ENCODE peak calls at places on chromosomes 3 and 15, in nine cellular contexts. F, N, D, Q, T, S, K, H and Z are unnamed samples.
A peak's percentile ranks its signal among the peaks of the same experiment; 100 is the strongest.

GRCh38 chr3:164851204-164851603 is 227.1 kb downstream of the SI start:
- DNase-seq in F (no peak), K (no peak), Q (no peak), D (peak; percentile 22), H (no peak), T (no peak), N (no peak), S (no peak), Z (no peak)

GRCh38 chr3:184005981-184006507 is 11.6 kb downstream of the ABCC5 start:
- DNase-seq in H (peak; percentile 86), D (peak; percentile 53), N (peak; percentile 98), F (peak; percentile 78), S (peak; percentile 100), K (no peak), T (peak; percentile 14), Q (peak; percentile 72), Z (peak; percentile 79)

GRCh38 chr3:30644615-30645014 is 38.2 kb downstream of the TGFBR2 start:
- DNase-seq in T (peak; percentile 84), H (no peak), S (no peak), F (no peak), Q (peak; percentile 82), K (no peak), D (no peak), N (peak; percentile 35), Z (no peak)

GRCh38 chr3:35296533-35296932 is 342.8 kb upstream of the ARPP21 start:
- DNase-seq in N (no peak), D (no peak), S (no peak), F (no peak), T (no peak), H (no peak), K (no peak), Q (no peak), Z (no peak)

GRCh38 chr3:50515565-50516047 is 12.2 kb upstream of the CACNA2D2 start:
- DNase-seq in T (no peak), K (peak; percentile 85), Q (peak; percentile 13), D (peak; percentile 70), S (no peak), F (no peak), N (no peak), H (peak; percentile 60), Z (peak; percentile 51)

GRCh38 chr3:55629432-55629831 is 142.3 kb upstream of the WNT5A start:
- DNase-seq in T (no peak), D (no peak), S (no peak), Q (no peak), F (no peak), K (no peak), N (peak; percentile 40), H (peak; percentile 53), Z (no peak)

GRCh38 chr15:101388046-101388445 is 93.0 kb upstream of the SNRPA1 start:
- DNase-seq in S (no peak), H (no peak), Q (no peak), K (no peak), N (no peak), F (no peak), T (no peak), D (no peak), Z (no peak)

GRCh38 chr3:137222736-137223135 is 265.0 kb downstream of the IL20RB start:
- DNase-seq in Q (no peak), D (no peak), T (no peak), H (no peak), S (no peak), K (no peak), F (no peak), N (no peak), Z (no peak)

GRCh38 chr15:28918141-28918983 is 32.6 kb downstream of the APBA2 start:
- DNase-seq in K (no peak), T (no peak), S (no peak), D (peak; percentile 95), N (no peak), Q (no peak), F (peak; percentile 63), H (peak; percentile 69), Z (no peak)

GRCh38 chr3:195872800-195873199 is 35.6 kb downstream of the TNK2 start:
- DNase-seq in F (no peak), Q (no peak), K (no peak), T (no peak), H (no peak), S (no peak), N (no peak), D (no peak), Z (no peak)

GRCh38 chr15:77019476-77020331 is 24.8 kb downstream of the PSTPIP1 start:
- DNase-seq in F (no peak), S (no peak), H (no peak), D (no peak), T (peak; percentile 39), K (no peak), Q (no peak), N (no peak), Z (peak; percentile 82)

GRCh38 chr3:98994128-98994762 is 92.8 kb upstream of the DCBLD2 start:
- DNase-seq in T (peak; percentile 74), F (peak; percentile 52), Q (no peak), H (peak; percentile 61), D (peak; percentile 63), S (peak; percentile 57), K (peak; percentile 24), N (peak; percentile 84), Z (no peak)

GRCh38 chr15:55694652-55695150 is 48.3 kb downstream of the PRTG start:
- DNase-seq in H (peak; percentile 59), Q (peak; percentile 6), N (peak; percentile 57), K (no peak), T (no peak), D (peak; percentile 67), F (no peak), S (no peak), Z (no peak)

GRCh38 chr3:167851171-167851570 is 115.7 kb downstream of the SERPINI1 start:
- DNase-seq in Q (no peak), S (no peak), F (no peak), H (no peak), D (no peak), T (no peak), K (no peak), N (peak; percentile 89), Z (no peak)

GRCh38 chr15:50289749-50290148 is 24.2 kb upstream of the HDC start:
- DNase-seq in F (no peak), S (no peak), T (no peak), H (no peak), K (no peak), N (no peak), Q (no peak), D (no peak), Z (no peak)

GRCh38 chr15:72964542-72964941 is 87.7 kb upstream of the NEO1 start:
- DNase-seq in T (no peak), S (no peak), K (no peak), F (no peak), H (no peak), Q (no peak), D (no peak), N (no peak), Z (no peak)

GRCh38 chr15:26981492-26981891 is 10.5 kb downstream of the GABRG3 start:
- DNase-seq in S (no peak), Q (no peak), N (no peak), K (no peak), F (no peak), D (no peak), H (no peak), T (no peak), Z (no peak)

GRCh38 chr3:186239321-186239720 is 122.7 kb downstream of the DGKG start:
- DNase-seq in N (peak; percentile 19), S (no peak), Q (no peak), D (peak; percentile 94), T (peak; percentile 16), H (no peak), F (no peak), K (no peak), Z (peak; percentile 66)

GRCh38 chr3:64475037-64475436 is 212.8 kb downstream of the ADAMTS9 start:
- DNase-seq in Q (no peak), F (no peak), T (no peak), K (no peak), H (no peak), N (no peak), S (no peak), D (no peak), Z (no peak)
- H3K9me2 ChIP-seq in Q (no peaks in the 10 kb centered on the region), F (no peaks in the 10 kb centered on the region), T (no peaks in the 10 kb centered on the region), K (no peaks in the 10 kb centered on the region), H (no peaks in the 10 kb centered on the region), N (no peaks in the 10 kb centered on the region), S (no peaks in the 10 kb centered on the region), D (peaks cover 6% of the 10 kb centered on the region), Z (no peaks in the 10 kb centered on the region)

DNA sequence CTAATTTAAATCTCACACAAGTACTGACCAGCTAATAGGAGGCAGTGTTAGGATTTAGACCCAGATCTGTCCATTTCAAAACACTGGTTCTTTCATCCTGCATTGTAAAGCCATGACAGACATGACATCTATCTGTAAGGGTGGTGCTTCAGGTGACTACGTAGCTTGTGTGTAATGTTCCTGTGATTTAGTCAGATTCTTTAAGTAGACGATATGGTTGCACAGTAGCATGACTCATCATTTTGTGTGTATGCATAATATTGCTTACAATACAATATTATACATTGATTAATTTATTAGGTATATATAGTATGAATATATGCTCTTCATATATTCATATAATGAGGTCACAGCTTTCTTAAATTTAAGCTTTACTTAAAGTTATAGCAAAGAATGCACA is 628.5 kb downstream of the GRM7 start:
- DNase-seq in T (no peak), N (no peak), K (no peak), Q (no peak), S (no peak), F (no peak), D (no peak), H (no peak), Z (no peak)
- H3K9me2 ChIP-seq in T (no peaks in the 10 kb centered on the region), N (no peaks in the 10 kb centered on the region), K (no peaks in the 10 kb centered on the region), Q (no peaks in the 10 kb centered on the region), S (no peaks in the 10 kb centered on the region), F (no peaks in the 10 kb centered on the region), D (peaks cover 3% of the 10 kb centered on the region), H (no peaks in the 10 kb centered on the region), Z (no peaks in the 10 kb centered on the region)

GRCh38 chr3:197014942-197015575 is 14.6 kb downstream of the MELTF start:
- DNase-seq in Q (no peak), S (no peak), T (no peak), H (no peak), K (no peak), F (no peak), N (no peak), D (no peak), Z (no peak)
- H3K9me2 ChIP-seq in Q (no peaks in the 10 kb centered on the region), S (no peaks in the 10 kb centered on the region), T (no peaks in the 10 kb centered on the region), H (no peaks in the 10 kb centered on the region), K (no peaks in the 10 kb centered on the region), F (no peaks in the 10 kb centered on the region), N (no peaks in the 10 kb centered on the region), D (no peaks in the 10 kb centered on the region), Z (no peaks in the 10 kb centered on the region)

GRCh38 chr3:139136459-139137190 is 91.9 kb upstream of the PRR23C start:
- DNase-seq in F (no peak), Q (no peak), H (no peak), T (no peak), S (no peak), N (no peak), K (no peak), D (no peak), Z (no peak)

GRCh38 chr3:139135657-139136056 is 91.0 kb upstream of the PRR23C start:
- DNase-seq in H (no peak), D (no peak), K (no peak), S (no peak), T (no peak), Q (no peak), F (no peak), N (no peak), Z (no peak)

GRCh38 chr3:139132976-139133375 is 88.3 kb upstream of the PRR23C start:
- DNase-seq in H (no peak), N (no peak), S (no peak), T (no peak), D (no peak), Q (no peak), K (no peak), F (no peak), Z (no peak)

GRCh38 chr3:139131951-139132350 is 87.3 kb upstream of the PRR23C start:
- DNase-seq in F (no peak), T (no peak), Q (no peak), S (no peak), H (no peak), K (no peak), N (no peak), D (no peak), Z (no peak)

GRCh38 chr3:139134678-139135372 is 90.1 kb upstream of the PRR23C start:
- DNase-seq in H (no peak), S (no peak), K (no peak), F (no peak), T (no peak), N (peak; percentile 3), D (no peak), Q (no peak), Z (no peak)
- H3K9me2 ChIP-seq in H (no peaks in the 10 kb centered on the region), S (no peaks in the 10 kb centered on the region), K (no peaks in the 10 kb centered on the region), F (no peaks in the 10 kb centered on the region), T (no peaks in the 10 kb centered on the region), N (no peaks in the 10 kb centered on the region), D (peaks cover 5% of the 10 kb centered on the region), Q (no peaks in the 10 kb centered on the region), Z (no peaks in the 10 kb centered on the region)